ENCODE peak calls at places on chromosomes 6 and 20, in seven cellular contexts. One of them, this sample, is unnamed.

GRCh38 chr6:45377041-45377554 is 636 bp downstream of the SUPT3H start:
- DNase-seq in fibroblast of pulmonary artery: no peak
- DNase-seq in SK-N-DZ: no peak
- DNase-seq in amniotic stem cell: no peak
- DNase-seq in activated naive CD4-positive, alpha-beta T cell: peak
- DNase-seq in HT-29: peak
- DNase-seq in RPMI7951: no peak
- DNase-seq in this sample: no peak

GRCh38 chr6:44072959-44073611 is 54.2 kb downstream of the MRPL14 start:
- DNase-seq in activated naive CD4-positive, alpha-beta T cell: no peak
- DNase-seq in SK-N-DZ: peak
- DNase-seq in RPMI7951: peak
- DNase-seq in HT-29: peak
- DNase-seq in fibroblast of pulmonary artery: peak
- DNase-seq in amniotic stem cell: no peak
- DNase-seq in this sample: peak

GRCh38 chr20:57856658-57857057 is 146.8 kb upstream of the PMEPA1 start:
- DNase-seq in activated naive CD4-positive, alpha-beta T cell: no peak
- DNase-seq in fibroblast of pulmonary artery: no peak
- DNase-seq in SK-N-DZ: no peak
- DNase-seq in HT-29: no peak
- DNase-seq in RPMI7951: no peak
- DNase-seq in amniotic stem cell: no peak
- DNase-seq in this sample: no peak

GRCh38 chr20:34052414-34052813 is 58.7 kb downstream of the RALY start:
- DNase-seq in SK-N-DZ: no peak
- DNase-seq in HT-29: no peak
- DNase-seq in fibroblast of pulmonary artery: no peak
- DNase-seq in amniotic stem cell: no peak
- DNase-seq in RPMI7951: no peak
- DNase-seq in activated naive CD4-positive, alpha-beta T cell: no peak
- DNase-seq in this sample: no peak

GRCh38 chr20:21303872-21304586 is 898 bp downstream of the XRN2 start:
- DNase-seq in amniotic stem cell: no peak
- DNase-seq in fibroblast of pulmonary artery: peak
- DNase-seq in activated naive CD4-positive, alpha-beta T cell: no peak
- DNase-seq in RPMI7951: peak
- DNase-seq in SK-N-DZ: no peak
- DNase-seq in HT-29: no peak
- DNase-seq in this sample: no peak

GRCh38 chr6:19719691-19720127 is 117.5 kb upstream of the ID4 start:
- DNase-seq in activated naive CD4-positive, alpha-beta T cell: no peak
- DNase-seq in RPMI7951: no peak
- DNase-seq in SK-N-DZ: peak
- DNase-seq in amniotic stem cell: peak
- DNase-seq in fibroblast of pulmonary artery: peak
- DNase-seq in HT-29: no peak
- DNase-seq in this sample: no peak

GRCh38 chr20:34012735-34013134 is 19.0 kb downstream of the RALY start:
- DNase-seq in activated naive CD4-positive, alpha-beta T cell: no peak
- DNase-seq in fibroblast of pulmonary artery: no peak
- DNase-seq in amniotic stem cell: no peak
- DNase-seq in HT-29: no peak
- DNase-seq in SK-N-DZ: no peak
- DNase-seq in RPMI7951: no peak
- DNase-seq in this sample: no peak

GRCh38 chr20:4610871-4611270 is 110.8 kb upstream of the PRND start:
- DNase-seq in fibroblast of pulmonary artery: no peak
- DNase-seq in SK-N-DZ: no peak
- DNase-seq in HT-29: no peak
- DNase-seq in amniotic stem cell: no peak
- DNase-seq in activated naive CD4-positive, alpha-beta T cell: no peak
- DNase-seq in RPMI7951: no peak
- DNase-seq in this sample: no peak

GRCh38 chr6:18861182-18861581 is 474.0 kb downstream of the RNF144B start:
- DNase-seq in SK-N-DZ: no peak
- DNase-seq in amniotic stem cell: no peak
- DNase-seq in activated naive CD4-positive, alpha-beta T cell: no peak
- DNase-seq in fibroblast of pulmonary artery: no peak
- DNase-seq in RPMI7951: no peak
- DNase-seq in HT-29: no peak
- DNase-seq in this sample: no peak